ENCODE peak calls at places on chromosomes 16 and 17, in five cellular contexts. G is A549; F is CD8-positive, alpha-beta memory T cell; N is stomach; O is mammary epithelial cell. D is an unnamed sample.

GRCh38 chr17:63278731-63279442 is 167.2 kb downstream of the CYB561 start:
- DNase-seq in G (no peak), F (no peak), N (no peak), O (peak), D (no peak)

GRCh38 chr17:62781356-62781755 is 26.8 kb downstream of the MARCHF10 start:
- DNase-seq in G (no peak), F (no peak), N (no peak), O (no peak), D (no peak)

GRCh38 chr17:9729735-9730420 is 61.5 kb downstream of the DHRS7C start:
- DNase-seq in G (peak), F (no peak), N (no peak), O (peak), D (no peak)

GRCh38 chr17:76539631-76540271 is at the start of gene PRCD:
- DNase-seq in G (peak), F (no peak), N (no peak), O (no peak), D (no peak)

GRCh38 chr16:66344533-66345145 is 21.9 kb upstream of the CDH5 start:
- DNase-seq in G (no peak), F (no peak), N (no peak), O (peak), D (peak)

GRCh38 chr17:75856062-75856681 is 1.0 kb upstream of the WBP2 start:
- DNase-seq in G (peak), F (no peak), N (peak), O (no peak), D (peak)

GRCh38 chr17:56638536-56639177 is 45.2 kb downstream of the NOG start:
- DNase-seq in G (no peak), F (no peak), N (no peak), O (no peak), D (no peak)

GRCh38 chr16:77657016-77657415 is 65.3 kb upstream of the NUDT7 start:
- DNase-seq in G (no peak), F (no peak), N (no peak), O (no peak), D (no peak)

GRCh38 chr17:46733837-46734516 is 84.5 kb downstream of the WNT3 start:
- DNase-seq in G (no peak), F (no peak), N (no peak), O (peak), D (no peak)

GRCh38 chr16:8798174-8798527 is 512 bp downstream of the PMM2 start:
- DNase-seq in G (no peak), F (no peak), N (no peak), O (peak), D (no peak)

GRCh38 chr17:81493198-81494038 is 19.2 kb downstream of the ACTG1 start:
- DNase-seq in G (no peak), F (no peak), N (no peak), O (no peak), D (no peak)

GRCh38 chr16:64308721-64309120 is 813.1 kb downstream of the CDH11 start:
- DNase-seq in G (no peak), F (no peak), N (no peak), O (no peak), D (no peak)

GRCh38 chr17:79741751-79742588 is 11.2 kb downstream of the ENPP7 start:
- DNase-seq in G (peak), F (peak), N (peak), O (no peak), D (peak)

GRCh38 chr16:62105244-62105643 is 69.0 kb upstream of the CDH8 start:
- DNase-seq in G (no peak), F (no peak), N (no peak), O (no peak), D (no peak)

GRCh38 chr16:71916397-71916920 is 21.1 kb downstream of the IST1 start:
- DNase-seq in G (no peak), F (no peak), N (no peak), O (no peak), D (no peak)

GRCh38 chr17:61395983-61396585 is 3.6 kb upstream of the TBX2 start:
- DNase-seq in G (no peak), F (no peak), N (no peak), O (no peak), D (no peak)

GRCh38 chr16:84922351-84923135 is 88.8 kb downstream of the ZDHHC7 start:
- DNase-seq in G (no peak), F (no peak), N (peak), O (no peak), D (no peak)

DNA sequence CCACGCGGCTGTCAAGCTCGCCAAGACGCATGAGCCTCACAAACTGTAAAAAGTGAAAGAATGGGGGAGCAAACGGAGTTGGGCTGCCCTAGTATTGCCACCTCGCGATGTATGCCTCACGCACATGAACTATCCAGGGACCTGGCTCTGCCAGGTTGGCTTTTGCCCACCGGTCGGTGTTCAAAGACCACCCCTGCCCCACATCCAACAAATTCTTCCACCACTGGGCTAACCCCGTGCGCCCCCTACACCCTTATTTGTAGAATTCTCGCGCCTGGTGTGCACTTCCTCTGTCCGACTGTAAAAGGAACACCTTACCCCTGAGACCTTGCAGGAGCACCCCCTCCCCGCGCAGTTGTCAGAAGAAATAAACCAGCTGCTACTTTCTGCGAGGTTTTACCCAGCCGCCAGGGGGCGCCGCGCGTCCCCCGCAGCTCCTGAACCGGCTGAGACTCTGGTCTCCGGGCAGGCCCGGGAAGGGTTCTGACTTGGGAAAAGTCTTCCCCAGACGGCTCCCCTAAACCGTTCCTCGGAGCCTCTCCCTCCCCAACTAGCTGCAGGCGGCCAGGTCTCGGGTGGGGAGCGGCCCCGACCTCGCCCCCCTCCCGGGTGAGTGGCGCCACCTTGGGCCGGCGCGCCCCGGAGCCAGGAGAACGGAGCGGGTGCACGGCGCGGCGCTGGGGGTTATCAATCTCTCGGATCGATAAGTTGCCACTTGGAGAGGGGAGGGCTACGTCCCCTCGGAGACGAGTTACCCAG is 1.7 kb upstream of the ZNF423 start:
- DNase-seq in G (peak), F (no peak), N (peak), O (peak), D (peak)
- H3K27ac ChIP-seq in G (no peak), F (no peak), N (peak), O (no peak), D (no peak)

DNA sequence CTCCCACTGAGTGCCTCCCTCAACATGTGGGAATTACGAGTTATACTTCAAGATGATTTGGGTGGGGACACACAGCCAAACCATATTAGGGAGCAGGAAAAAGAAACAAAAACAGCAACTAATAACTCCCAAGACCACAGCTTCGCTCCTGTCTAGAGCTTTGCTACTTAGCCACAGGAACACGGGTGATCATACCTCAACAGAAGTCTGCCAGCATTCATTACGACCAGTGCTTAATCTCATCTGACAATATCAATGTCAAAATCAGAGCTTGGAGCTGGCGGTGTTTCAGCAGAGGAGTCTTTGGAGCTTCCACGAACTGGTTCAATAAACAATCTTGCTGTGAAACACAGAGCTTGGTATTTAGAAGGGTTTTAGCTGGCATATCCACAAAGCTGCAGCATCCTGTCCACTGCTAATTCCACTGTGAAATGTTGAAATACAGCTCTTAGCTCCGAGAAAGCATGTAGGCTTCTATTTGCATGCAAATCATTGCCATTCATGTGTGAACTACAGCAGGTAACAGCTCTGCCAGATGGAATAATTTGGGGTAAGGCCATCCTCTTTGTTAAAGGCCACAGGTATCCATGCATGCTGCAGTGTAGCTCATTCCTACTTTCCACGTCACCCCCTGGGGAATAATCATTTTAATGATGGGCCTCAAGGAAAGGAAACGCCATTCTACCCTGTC is 128.4 kb upstream of the GOT2 start:
- DNase-seq in G (no peak), F (no peak), N (no peak), O (no peak), D (no peak)
- H3K27ac ChIP-seq in G (no peak), F (no peak), N (no peak), O (no peak), D (no peak)

DNA sequence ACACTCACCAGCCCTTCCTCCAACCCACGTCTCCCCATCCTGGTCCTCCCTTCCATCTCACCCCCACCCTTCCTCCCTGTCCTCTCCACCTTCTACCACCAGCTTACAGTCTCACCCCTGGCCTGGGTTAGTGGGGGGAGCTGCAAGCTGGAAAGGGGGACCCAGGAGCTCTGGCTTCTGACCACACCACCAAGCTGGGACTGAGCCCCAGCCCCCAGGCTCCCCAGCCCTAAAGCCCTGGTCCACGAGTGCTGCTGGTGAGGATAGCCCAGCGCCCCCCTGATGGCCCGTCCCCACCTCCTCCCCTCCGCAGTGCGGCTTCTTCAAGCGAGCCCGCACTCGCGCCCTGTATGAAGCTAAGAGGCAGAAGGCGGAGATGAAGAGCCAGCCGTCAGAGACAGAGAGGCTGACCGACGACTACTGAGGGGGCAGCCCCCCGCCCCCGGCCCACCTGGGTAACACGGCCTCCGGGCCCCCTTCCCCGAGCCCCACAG is 7.2 kb upstream of the PDK2 start:
- DNase-seq in G (no peak), F (no peak), N (no peak), O (no peak), D (no peak)
- H3K27ac ChIP-seq in G (no peak), F (no peak), N (no peak), O (no peak), D (no peak)

DNA sequence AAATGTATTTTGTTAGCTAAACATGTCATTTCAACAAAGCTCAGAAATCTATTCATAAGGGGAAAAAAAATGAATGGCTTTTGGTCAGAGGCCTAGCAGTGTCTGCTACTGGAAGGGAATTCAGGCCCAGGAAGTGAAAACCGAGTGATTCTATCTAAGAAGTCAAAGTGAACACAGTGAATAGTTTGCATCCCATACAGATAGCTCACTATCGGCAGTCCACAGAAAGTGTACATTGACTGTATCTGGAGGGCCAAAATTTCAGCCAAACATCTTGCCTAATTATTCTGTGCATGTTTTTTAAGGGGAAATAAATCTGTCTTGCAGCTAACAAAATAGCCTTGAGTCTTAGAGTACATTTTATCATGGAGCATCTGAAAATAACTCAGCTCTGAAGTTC is 214.4 kb upstream of the CACNG5 start:
- DNase-seq in G (no peak), F (no peak), N (no peak), O (no peak), D (no peak)
- H3K27ac ChIP-seq in G (no peak), F (no peak), N (no peak), O (no peak), D (no peak)

D was measured in DND-41.